ENCODE peak calls at places on chromosomes 11 and 22, in five cellular contexts. K is GM23248, O is hepatocyte, U is MM.1S, D is GM23338. P is an unnamed sample.

GRCh38 chr11:96905663-96906062 is 515.9 kb downstream of the JRKL start:
- DNase-seq in K (no peak), O (no peak), U (no peak), D (no peak), P (no peak)

GRCh38 chr11:10042699-10043098 is 251.3 kb downstream of the SBF2 start:
- DNase-seq in K (peak; percentile 71), O (peak; percentile 19), U (no peak), D (no peak), P (no peak)

GRCh38 chr22:24090581-24090980 is 79.5 kb downstream of the CABIN1 start:
- DNase-seq in K (no peak), O (no peak), U (no peak), D (no peak), P (no peak)

GRCh38 chr11:69775163-69775755 is at the start of gene FGF4:
- DNase-seq in K (no peak), O (no peak), U (no peak), D (peak; percentile 68), P (peak; percentile 60)

GRCh38 chr22:31969789-31970489 is 25.6 kb downstream of the YWHAH start:
- DNase-seq in K (peak; percentile 78), O (peak; percentile 89), U (peak; percentile 89), D (peak; percentile 95), P (peak; percentile 88)

GRCh38 chr22:31345331-31346254 is 553 bp downstream of the PATZ1 start:
- DNase-seq in K (peak; percentile 93), O (peak; percentile 96), U (peak; percentile 90), D (peak; percentile 95), P (peak; percentile 98)

GRCh38 chr11:35792148-35792845 is 129.7 kb downstream of the TRIM44 start:
- DNase-seq in K (no peak), O (no peak), U (no peak), D (no peak), P (no peak)

GRCh38 chr11:62150887-62151736 is 27.3 kb downstream of the INCENP start:
- DNase-seq in K (no peak), O (no peak), U (no peak), D (no peak), P (no peak)

GRCh38 chr11:64208086-64208795 is 1.7 kb downstream of the FERMT3 start:
- DNase-seq in K (no peak), O (no peak), U (no peak), D (no peak), P (peak; percentile 1)

GRCh38 chr11:23569547-23569946 is 709.3 kb upstream of the CCDC179 start:
- DNase-seq in K (no peak), O (no peak), U (peak; percentile 96), D (no peak), P (no peak)

GRCh38 chr11:12842933-12843636 is 166.0 kb upstream of the RASSF10 start:
- DNase-seq in K (peak; percentile 42), O (peak; percentile 50), U (no peak), D (no peak), P (peak; percentile 89)

GRCh38 chr22:28600546-28601143 is 79.0 kb downstream of the TTC28 start:
- DNase-seq in K (peak; percentile 76), O (peak; percentile 73), U (peak; percentile 70), D (peak; percentile 78), P (peak; percentile 59)

GRCh38 chr11:79201637-79202347 is 239.0 kb downstream of the TENM4 start:
- DNase-seq in K (no peak), O (no peak), U (no peak), D (no peak), P (no peak)

GRCh38 chr11:85845052-85845631 is 10.0 kb upstream of the CCDC83 start:
- DNase-seq in K (peak; percentile 70), O (no peak), U (no peak), D (no peak), P (no peak)

GRCh38 chr22:28029201-28029948 is 110.3 kb upstream of the PITPNB start:
- DNase-seq in K (peak; percentile 27), O (no peak), U (no peak), D (peak; percentile 24), P (no peak)

GRCh38 chr11:78194490-78194889 is 5.8 kb downstream of the USP35 start:
- DNase-seq in K (no peak), O (peak; percentile 34), U (no peak), D (no peak), P (no peak)

GRCh38 chr11:96313163-96313562 is 29.8 kb downstream of the MAML2 start:
- DNase-seq in K (no peak), O (no peak), U (no peak), D (peak; percentile 42), P (no peak)

GRCh38 chr22:36368359-36368983 is 19.3 kb downstream of the MYH9 start:
- DNase-seq in K (peak; percentile 74), O (peak; percentile 50), U (no peak), D (peak; percentile 98), P (peak; percentile 94)

GRCh38 chr11:117458275-117459120 is 130.8 kb downstream of the CEP164 start:
- DNase-seq in K (no peak), O (no peak), U (no peak), D (no peak), P (no peak)

GRCh38 chr11:34012734-34013133 is 38.8 kb upstream of the CAPRIN1 start:
- DNase-seq in K (no peak), O (no peak), U (no peak), D (no peak), P (no peak)

GRCh38 chr11:119583585-119583984 is 145.4 kb downstream of the NECTIN1 start:
- DNase-seq in K (no peak), O (no peak), U (no peak), D (peak; percentile 24), P (no peak)

GRCh38 chr22:40147388-40148176 is 30.1 kb upstream of the TNRC6B start:
- DNase-seq in K (no peak), O (no peak), U (no peak), D (peak; percentile 83), P (peak; percentile 42)

GRCh38 chr11:11391796-11392195 is 38.7 kb upstream of the CSNK2A3 start:
- DNase-seq in K (peak; percentile 93), O (no peak), U (no peak), D (no peak), P (no peak)

GRCh38 chr11:64086263-64086938 is 50.7 kb downstream of the FLRT1 start:
- DNase-seq in K (peak; percentile 41), O (peak; percentile 59), U (no peak), D (no peak), P (no peak)

DNA sequence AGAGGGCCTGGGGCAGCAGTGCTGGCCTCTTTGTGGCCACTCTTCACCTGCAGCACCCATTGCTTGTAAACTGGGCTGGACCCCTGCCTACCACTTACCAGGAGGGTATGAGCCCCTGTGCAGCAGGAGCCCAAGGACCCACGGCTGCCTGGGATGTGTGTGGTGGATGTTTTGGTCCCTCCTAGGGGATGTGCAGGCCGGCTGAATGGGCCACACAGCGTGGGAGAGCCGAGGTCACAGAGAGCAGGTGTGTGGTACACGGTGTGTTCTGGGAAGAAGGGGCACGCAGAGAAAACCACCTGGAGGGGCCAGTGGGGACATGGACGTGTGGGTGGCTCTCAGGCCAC is 19.3 kb upstream of the GNB1L start:
- DNase-seq in K (no peak), O (no peak), U (no peak), D (no peak), P (no peak)
- TF ChIP-seq EZH2phosphoT487 in K (no peak), O (no peak), U (no peak), D (no peak), P (no peak)

DNA sequence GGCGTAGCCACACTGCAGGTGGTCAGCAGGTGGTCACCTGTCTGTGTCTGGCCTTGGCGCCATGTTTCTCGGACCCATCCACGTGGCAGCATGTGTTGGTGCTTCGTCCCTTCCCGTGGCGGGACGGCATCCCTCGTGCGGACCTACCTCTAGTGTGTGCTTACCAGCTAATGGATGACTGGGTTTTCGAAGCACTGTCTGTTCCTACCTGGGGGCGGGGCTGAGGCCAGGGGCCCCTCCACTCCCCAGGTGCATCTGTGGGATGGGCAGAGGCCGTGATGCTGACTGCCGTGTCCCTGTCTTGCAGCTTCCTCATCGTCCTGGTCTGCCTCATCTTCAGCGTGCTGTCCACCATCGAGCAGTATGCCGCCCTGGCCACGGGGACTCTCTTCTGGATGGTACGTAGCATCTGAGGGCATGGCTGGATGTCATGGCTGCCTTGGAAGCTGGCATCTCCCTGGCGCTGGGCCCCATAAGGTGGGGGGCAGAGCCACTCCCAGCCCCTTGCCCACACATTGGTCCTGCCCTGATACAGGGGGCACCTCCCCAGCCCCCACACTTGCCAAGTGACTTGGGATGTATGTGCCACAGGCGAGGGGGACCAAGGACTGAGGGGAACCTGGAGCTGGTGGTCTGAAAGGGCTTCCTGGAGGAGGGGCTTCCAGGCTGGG is 82.9 kb downstream of the KCNQ1 start:
- DNase-seq in K (no peak), O (no peak), U (no peak), D (no peak), P (no peak)
- TF ChIP-seq EZH2phosphoT487 in K (no peak), O (no peak), U (no peak), D (no peak), P (no peak)

GRCh38 chr11:83725161-83725560 is 439.0 kb upstream of the CCDC90B start:
- DNase-seq in K (peak; percentile 5), O (no peak), U (no peak), D (peak; percentile 71), P (peak; percentile 5)

GRCh38 chr11:83722392-83722791 is 436.2 kb upstream of the CCDC90B start:
- DNase-seq in K (no peak), O (no peak), U (no peak), D (peak; percentile 18), P (no peak)

GRCh38 chr11:83725718-83726117 is 439.6 kb upstream of the CCDC90B start:
- DNase-seq in K (no peak), O (peak; percentile 15), U (no peak), D (peak; percentile 17), P (no peak)

GRCh38 chr11:83726316-83726715 is 440.1 kb upstream of the CCDC90B start:
- DNase-seq in K (no peak), O (no peak), U (no peak), D (no peak), P (no peak)

DNA sequence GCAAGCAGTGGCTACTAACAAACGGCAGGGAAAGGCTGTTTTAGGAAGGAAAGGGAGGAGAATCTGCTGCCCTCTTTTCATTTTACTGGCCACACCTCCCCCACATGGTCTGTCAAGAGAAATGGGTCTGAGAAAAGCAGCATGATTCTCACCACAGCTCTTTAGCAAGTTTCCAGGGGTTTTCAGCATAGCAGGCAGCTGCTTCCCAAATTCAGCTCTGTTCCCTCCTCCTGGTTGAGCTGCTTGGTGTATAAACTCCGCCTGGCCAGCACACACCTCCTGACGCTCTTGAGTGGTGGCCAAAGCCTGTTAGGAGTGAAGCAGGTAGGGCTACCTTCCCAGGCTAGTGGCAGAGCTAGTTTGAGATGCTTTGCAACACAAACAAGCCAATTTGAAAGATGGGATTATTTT is 438.5 kb upstream of the CCDC90B start:
- DNase-seq in K (peak; percentile 50), O (peak; percentile 29), U (no peak), D (peak; percentile 71), P (peak; percentile 41)
- TF ChIP-seq EZH2phosphoT487 in K (no peak), O (no peak), U (no peak), D (no peak), P (no peak)

DNA sequence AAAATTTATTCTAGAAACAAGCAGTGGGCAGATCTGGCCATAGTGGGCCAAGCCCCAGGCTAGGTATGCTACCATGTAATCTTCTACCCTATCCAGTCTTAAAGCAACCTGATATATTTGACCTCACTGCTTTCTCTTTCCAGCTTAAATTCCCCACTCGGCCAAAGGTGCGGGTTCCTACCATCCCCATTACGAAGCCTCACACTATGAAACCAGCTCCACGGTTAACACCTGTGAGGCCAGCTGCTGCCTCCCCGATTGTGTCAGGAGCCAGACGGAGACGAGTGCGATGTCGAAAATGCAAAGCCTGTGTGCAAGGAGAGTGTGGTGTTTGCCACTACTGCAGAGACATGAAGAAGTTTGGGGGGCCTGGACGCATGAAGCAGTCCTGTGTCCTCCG is 21.2 kb upstream of the GRK2 start:
- DNase-seq in K (no peak), O (no peak), U (no peak), D (no peak), P (no peak)
- TF ChIP-seq EZH2phosphoT487 in K (no peak), O (no peak), U (no peak), D (no peak), P (no peak)